ENCODE peak calls at places on chromosomes 2 and 18, in six cellular contexts. F is K562, K is GM12892, P is GM12891, X is GM12878, E is HepG2. A is an unnamed sample.

GRCh38 chr2:8408560-8409460 is 273.0 kb upstream of the ID2 start:
- DNase-seq in X (peak), F (no peak), P (no peak), E (no peak), K (no peak), A (no peak)

GRCh38 chr2:43367014-43367782 is 140.8 kb upstream of the ZFP36L2 start:
- DNase-seq in P (no peak), F (no peak), X (no peak), E (no peak), K (no peak), A (no peak)

GRCh38 chr18:9233771-9234440 is 97.3 kb downstream of the ANKRD12 start:
- DNase-seq in X (no peak), P (no peak), E (no peak), K (no peak), F (no peak), A (no peak)

GRCh38 chr2:202133556-202134245 is 60.6 kb downstream of the KIAA2012 start:
- DNase-seq in K (no peak), E (no peak), X (no peak), F (no peak), P (no peak), A (no peak)

GRCh38 chr18:54825626-54826344 is 2.5 kb upstream of the RAB27B start:
- DNase-seq in F (no peak), E (no peak), X (no peak), P (no peak), K (no peak), A (peak)

GRCh38 chr18:39742015-39742466 is 2176.4 kb upstream of the CELF4 start:
- DNase-seq in P (no peak), F (no peak), E (no peak), X (no peak), K (no peak), A (peak)

GRCh38 chr2:161165811-161166210 is 5.6 kb downstream of the TANK start:
- DNase-seq in P (no peak), X (no peak), F (no peak), E (no peak), K (no peak), A (no peak)

GRCh38 chr2:62499430-62500060 is 6.5 kb downstream of the TMEM17 start:
- DNase-seq in X (no peak), P (no peak), F (no peak), E (no peak), K (no peak), A (no peak)

GRCh38 chr2:127581516-127582490 is 46.3 kb downstream of the MYO7B start:
- DNase-seq in E (no peak), F (no peak), P (no peak), X (no peak), K (no peak), A (no peak)

GRCh38 chr2:221792971-221793670 is 221.0 kb upstream of the EPHA4 start:
- DNase-seq in K (no peak), P (no peak), E (no peak), F (no peak), X (no peak), A (no peak)

GRCh38 chr2:105450495-105450894 is 51.6 kb upstream of the FHL2 start:
- DNase-seq in K (no peak), F (no peak), E (no peak), X (no peak), P (no peak), A (no peak)

GRCh38 chr2:152542995-152543481 is 174.2 kb downstream of the PRPF40A start:
- DNase-seq in P (no peak), E (peak), K (no peak), F (no peak), X (no peak), A (peak)

GRCh38 chr2:100875516-100876230 is 55.7 kb downstream of the NPAS2 start:
- DNase-seq in E (peak), F (no peak), K (no peak), P (no peak), X (no peak), A (no peak)
- TF ChIP-seq TAF1 in E (no peak), F (no peak), K (no peak), P (no peak), X (no peak), A (no peak)

GRCh38 chr2:173653427-173653795 is 298.7 kb downstream of the CDCA7 start:
- DNase-seq in X (no peak), F (no peak), K (no peak), E (no peak), P (no peak), A (no peak)

GRCh38 chr2:173652311-173652710 is 297.6 kb downstream of the CDCA7 start:
- DNase-seq in F (no peak), E (peak), X (no peak), K (no peak), P (no peak), A (no peak)

GRCh38 chr2:173651891-173652290 is 297.2 kb downstream of the CDCA7 start:
- DNase-seq in F (no peak), K (no peak), X (no peak), P (no peak), E (no peak), A (no peak)

GRCh38 chr2:173654146-173654895 is 299.6 kb downstream of the CDCA7 start:
- DNase-seq in E (no peak), K (no peak), P (no peak), X (no peak), F (no peak), A (no peak)

GRCh38 chr2:173652731-173653426 is 298.2 kb downstream of the CDCA7 start:
- DNase-seq in P (no peak), X (no peak), E (peak), F (no peak), K (no peak), A (no peak)
- TF ChIP-seq TAF1 in P (no peak), X (no peak), E (no peak), F (no peak), K (no peak), A (no peak)

DNA sequence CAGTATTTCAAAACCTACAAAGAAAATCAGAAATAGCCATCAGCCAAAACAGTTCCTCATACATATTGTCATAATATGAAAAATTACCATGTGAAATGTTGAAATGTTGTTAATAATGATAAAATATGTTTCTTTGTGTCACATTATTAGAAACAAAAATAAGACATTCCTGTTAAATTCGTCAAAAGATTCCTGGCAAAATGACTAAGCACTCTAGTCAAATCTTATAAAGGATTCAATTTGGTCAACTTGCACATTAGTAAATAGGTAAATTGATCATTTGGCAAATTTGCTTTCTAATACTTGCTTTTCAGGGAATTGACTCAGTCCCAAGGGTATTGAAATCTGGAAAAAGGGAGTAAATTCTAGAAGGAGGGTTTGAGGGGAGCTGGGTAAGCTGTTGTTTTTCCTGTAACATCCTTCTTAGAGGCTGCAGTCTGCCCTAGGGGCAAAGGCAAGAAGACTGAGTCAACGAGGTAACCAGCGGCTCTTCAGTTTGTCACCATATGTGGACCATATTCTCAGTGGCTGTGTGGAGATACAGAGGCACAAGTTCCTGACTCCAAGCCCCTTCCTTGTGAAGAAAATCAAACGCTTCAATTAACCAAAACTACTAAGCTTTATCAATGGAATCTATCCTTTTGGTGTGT is 482.3 kb downstream of the TNS1 start:
- DNase-seq in P (no peak), X (no peak), F (no peak), E (no peak), K (no peak), A (no peak)
- TF ChIP-seq TAF1 in P (no peak), X (no peak), F (no peak), E (no peak), K (no peak), A (no peak)

GRCh38 chr2:39512434-39512935 is 75.4 kb upstream of the MAP4K3 start:
- DNase-seq in K (no peak), X (no peak), F (peak), P (no peak), E (no peak), A (no peak)
- TF ChIP-seq TAF1 in K (no peak), X (no peak), F (no peak), P (no peak), E (no peak), A (no peak)

DNA sequence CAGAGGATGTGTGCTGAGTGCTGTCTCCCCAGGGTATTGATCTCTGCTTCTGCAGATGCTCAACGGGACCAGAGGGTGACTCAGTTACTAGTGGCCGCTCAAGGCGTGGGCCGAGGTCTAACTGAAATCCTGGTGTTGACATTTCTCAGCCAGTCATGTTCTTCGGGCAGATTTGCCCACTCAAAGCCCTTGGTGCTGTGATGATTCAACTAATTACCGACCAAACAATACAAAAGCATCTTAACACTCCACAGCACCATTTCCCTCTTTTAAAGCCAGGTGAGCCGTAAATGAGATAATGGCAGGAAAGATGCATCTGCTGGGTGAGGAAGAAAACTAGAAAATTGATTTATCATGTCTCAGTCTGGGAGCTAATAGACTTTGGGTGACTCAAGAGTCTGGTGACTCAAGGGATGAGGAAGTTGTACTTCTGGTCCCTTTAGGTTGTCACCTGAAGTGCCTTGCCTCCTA is 32.7 kb upstream of the PRLH start:
- DNase-seq in P (no peak), E (no peak), K (no peak), F (no peak), X (no peak), A (no peak)
- TF ChIP-seq TAF1 in P (no peak), E (no peak), K (no peak), F (no peak), X (no peak), A (no peak)